ENCODE peak calls at places on chromosomes 12 and 14, in nine cellular contexts. J is activated T-helper 1 cell treated with Interleukin-2 at 50 U/mL for 16 hours; M is hippocampal formation; S is kidney; N is GM13976; Y is NCI-H2029; H is T follicular helper cell; I is mesothelial cell of epicardium; P is activated CD4-positive, CD25-positive, alpha-beta regulatory T cell treated with anti-CD3 and anti-CD28 coated beads, Interleukin-2, amount 50 U/mL, for 72 hours. T is an unnamed sample.

GRCh38 chr12:107436376-107436775 is 249.2 kb upstream of the PWP1 start:
- DNase-seq in P (no peak), N (no peak), I (no peak), J (no peak), H (no peak), M (no peak), S (no peak), Y (no peak), T (no peak)

GRCh38 chr14:71776463-71777359 is 155.5 kb upstream of the RGS6 start:
- DNase-seq in Y (no peak), P (no peak), N (no peak), S (no peak), M (no peak), J (no peak), I (no peak), H (no peak), T (no peak)

GRCh38 chr12:2559931-2560715 is 234.6 kb upstream of the FKBP4 start:
- DNase-seq in H (no peak), S (no peak), N (no peak), Y (no peak), M (no peak), P (no peak), I (no peak), J (no peak), T (no peak)

GRCh38 chr14:37515761-37516160 is 79.3 kb downstream of the FOXA1 start:
- DNase-seq in I (no peak), M (peak), Y (no peak), P (no peak), N (no peak), S (no peak), H (no peak), J (no peak), T (no peak)

GRCh38 chr14:71610797-71611196 is 321.4 kb upstream of the RGS6 start:
- DNase-seq in I (no peak), M (no peak), S (no peak), H (no peak), P (no peak), Y (no peak), N (no peak), J (no peak), T (no peak)

GRCh38 chr14:100056964-100057817 is 8.0 kb upstream of the EVL start:
- DNase-seq in Y (no peak), S (no peak), J (no peak), M (no peak), I (no peak), N (peak), H (no peak), P (no peak), T (no peak)

GRCh38 chr12:60093428-60093827 is 497.6 kb downstream of the SLC16A7 start:
- DNase-seq in M (no peak), Y (no peak), J (no peak), H (no peak), S (no peak), I (no peak), N (no peak), P (no peak), T (no peak)

GRCh38 chr12:125890983-125891382 is 825.7 kb downstream of the AACS start:
- DNase-seq in M (no peak), I (no peak), P (no peak), J (no peak), N (no peak), Y (no peak), H (no peak), S (no peak), T (peak)

GRCh38 chr14:49688701-49689030 is 652 bp upstream of the POLE2 start:
- DNase-seq in J (no peak), P (no peak), Y (no peak), M (no peak), I (no peak), N (no peak), S (no peak), H (no peak), T (no peak)

GRCh38 chr14:89428556-89429196 is 11.6 kb upstream of the FOXN3 start:
- DNase-seq in N (no peak), I (no peak), S (no peak), J (no peak), M (no peak), P (no peak), H (no peak), Y (no peak), T (no peak)

GRCh38 chr12:108578264-108578663 is 15.9 kb downstream of the ISCU start:
- DNase-seq in S (no peak), P (no peak), I (no peak), N (no peak), M (no peak), H (no peak), Y (no peak), J (no peak), T (no peak)

GRCh38 chr12:108804361-108804949 is 52.9 kb downstream of the SSH1 start:
- DNase-seq in S (no peak), M (no peak), N (no peak), I (no peak), P (no peak), H (no peak), Y (no peak), J (no peak), T (no peak)

GRCh38 chr12:49636979-49637378 is 13.6 kb downstream of the PRPF40B start:
- DNase-seq in Y (no peak), I (no peak), S (peak), N (peak), J (peak), M (peak), P (peak), H (peak), T (peak)

GRCh38 chr12:40238221-40238902 is 13.6 kb downstream of the LRRK2 start:
- DNase-seq in P (no peak), N (no peak), I (no peak), Y (no peak), H (no peak), S (no peak), M (no peak), J (no peak), T (no peak)

GRCh38 chr12:128980623-128981022 is 127.3 kb downstream of the GLT1D1 start:
- DNase-seq in M (no peak), H (no peak), N (no peak), J (no peak), S (no peak), P (no peak), I (no peak), Y (no peak), T (no peak)

T was measured in upper lobe of left lung.